ENCODE peak calls at places on chromosomes 7 and 10, in nine cellular contexts. I is anterior cingulate cortex, W is left kidney, R is lung, G is NCI-H2107, U is cardiac fibroblast, H is LNCaP clone FGC, M is prostate gland, D is EH. A is an unnamed sample.

GRCh38 chr7:48528689-48529088 is 357.4 kb downstream of the ABCA13 start:
- DNase-seq in I (no peak), W (no peak), R (no peak), G (no peak), U (no peak), H (no peak), M (no peak), D (no peak), A (no peak)

GRCh38 chr7:44131173-44132009 is 8.0 kb upstream of the POLD2 start:
- DNase-seq in I (no peak), W (peak), R (no peak), G (no peak), U (no peak), H (peak), M (no peak), D (no peak), A (no peak)

GRCh38 chr10:118745056-118745455 is 9.7 kb downstream of the CACUL1 start:
- DNase-seq in I (no peak), W (no peak), R (no peak), G (no peak), U (peak), H (no peak), M (no peak), D (no peak), A (no peak)

GRCh38 chr7:45092100-45092930 is 3.5 kb upstream of the NACAD start:
- DNase-seq in I (no peak), W (no peak), R (no peak), G (no peak), U (no peak), H (no peak), M (no peak), D (peak), A (no peak)

GRCh38 chr7:123054357-123055133 is 59.0 kb upstream of the TAS2R16 start:
- DNase-seq in I (no peak), W (peak), R (no peak), G (no peak), U (peak), H (peak), M (no peak), D (no peak), A (no peak)

GRCh38 chr7:55073051-55073511 is 54.3 kb downstream of the EGFR start:
- DNase-seq in I (no peak), W (no peak), R (no peak), G (no peak), U (peak), H (no peak), M (no peak), D (peak), A (no peak)

GRCh38 chr10:102409604-102410426 is 8.8 kb downstream of the PSD start:
- DNase-seq in I (no peak), W (peak), R (no peak), G (no peak), U (no peak), H (no peak), M (no peak), D (no peak), A (no peak)

GRCh38 chr10:98339790-98340189 is 71.8 kb upstream of the LOXL4 start:
- DNase-seq in I (no peak), W (no peak), R (no peak), G (no peak), U (no peak), H (no peak), M (no peak), D (no peak), A (no peak)